ENCODE peak calls at places on chromosomes 6 and 20, in five cellular contexts. X is H54, N is prostate gland, L is upper lobe of left lung, S is ovary. B is an unnamed sample.

GRCh38 chr6:43054206-43054943 is 724 bp upstream of the CUL7 start:
- DNase-seq in X (no peak), N (no peak), L (no peak), S (peak), B (peak)

GRCh38 chr6:127938701-127939100 is 37.8 kb upstream of the THEMIS start:
- DNase-seq in X (no peak), N (no peak), L (no peak), S (no peak), B (no peak)

GRCh38 chr6:138654715-138655634 is 118.6 kb upstream of the CCDC28A start:
- DNase-seq in X (no peak), N (no peak), L (no peak), S (no peak), B (no peak)

GRCh38 chr6:56655996-56656395 is 13.3 kb upstream of the DST start:
- DNase-seq in X (no peak), N (no peak), L (no peak), S (no peak), B (no peak)

GRCh38 chr6:33967966-33968724 is 164.3 kb upstream of the MLN start:
- DNase-seq in X (no peak), N (no peak), L (no peak), S (no peak), B (no peak)

GRCh38 chr6:26493258-26493657 is 6.8 kb upstream of the BTN1A1 start:
- DNase-seq in X (no peak), N (no peak), L (no peak), S (no peak), B (no peak)

GRCh38 chr6:92124126-92124525 is 1295.2 kb downstream of the EPHA7 start:
- DNase-seq in X (no peak), N (no peak), L (no peak), S (no peak), B (no peak)

GRCh38 chr6:73156793-73157767 is 68.2 kb downstream of the KHDC1L start:
- DNase-seq in X (no peak), N (no peak), L (no peak), S (no peak), B (no peak)

GRCh38 chr6:39189131-39189530 is 40.1 kb downstream of the KCNK5 start:
- DNase-seq in X (no peak), N (no peak), L (no peak), S (no peak), B (no peak)

GRCh38 chr6:133854633-133855598 is 34.0 kb upstream of the TCF21 start:
- DNase-seq in X (no peak), N (no peak), L (no peak), S (no peak), B (no peak)

GRCh38 chr20:1019344-1019743 is 17.2 kb upstream of the RSPO4 start:
- DNase-seq in X (no peak), N (no peak), L (no peak), S (no peak), B (no peak)

GRCh38 chr6:6749791-6750434 is 161.4 kb downstream of the LY86 start:
- DNase-seq in X (peak), N (peak), L (peak), S (peak), B (peak)

GRCh38 chr6:2763876-2764540 is 1.2 kb upstream of the WRNIP1 start:
- DNase-seq in X (no peak), N (no peak), L (no peak), S (peak), B (no peak)

GRCh38 chr20:14219801-14220461 is 117.5 kb downstream of the FLRT3 start:
- DNase-seq in X (no peak), N (no peak), L (no peak), S (no peak), B (no peak)

GRCh38 chr6:159268511-159268910 is 99.3 kb downstream of the FNDC1 start:
- DNase-seq in X (no peak), N (no peak), L (no peak), S (no peak), B (no peak)

GRCh38 chr6:105560611-105561066 is 157.8 kb upstream of the PREP start:
- DNase-seq in X (no peak), N (no peak), L (no peak), S (no peak), B (no peak)

GRCh38 chr6:7818480-7819165 is 92.0 kb downstream of the TXNDC5 start:
- DNase-seq in X (no peak), N (no peak), L (no peak), S (peak), B (peak)

GRCh38 chr6:121382467-121383121 is 48.3 kb upstream of the TBC1D32 start:
- DNase-seq in X (no peak), N (no peak), L (no peak), S (no peak), B (no peak)

GRCh38 chr20:49786671-49787370 is 25.8 kb upstream of the SLC9A8 start:
- DNase-seq in X (no peak), N (no peak), L (no peak), S (no peak), B (no peak)

GRCh38 chr6:3911130-3911529 is 62.0 kb downstream of the FAM50B start:
- DNase-seq in X (no peak), N (no peak), L (no peak), S (no peak), B (peak)

GRCh38 chr20:14745830-14746229 is 408.4 kb upstream of the FLRT3 start:
- DNase-seq in X (no peak), N (no peak), L (no peak), S (no peak), B (no peak)

GRCh38 chr6:166678426-166678825 is 51.4 kb upstream of the RPS6KA2 start:
- DNase-seq in X (no peak), N (no peak), L (no peak), S (no peak), B (no peak)

GRCh38 chr6:167210375-167211295 is 52.9 kb upstream of the GPR31 start:
- DNase-seq in X (no peak), N (peak), L (no peak), S (no peak), B (peak)

DNA sequence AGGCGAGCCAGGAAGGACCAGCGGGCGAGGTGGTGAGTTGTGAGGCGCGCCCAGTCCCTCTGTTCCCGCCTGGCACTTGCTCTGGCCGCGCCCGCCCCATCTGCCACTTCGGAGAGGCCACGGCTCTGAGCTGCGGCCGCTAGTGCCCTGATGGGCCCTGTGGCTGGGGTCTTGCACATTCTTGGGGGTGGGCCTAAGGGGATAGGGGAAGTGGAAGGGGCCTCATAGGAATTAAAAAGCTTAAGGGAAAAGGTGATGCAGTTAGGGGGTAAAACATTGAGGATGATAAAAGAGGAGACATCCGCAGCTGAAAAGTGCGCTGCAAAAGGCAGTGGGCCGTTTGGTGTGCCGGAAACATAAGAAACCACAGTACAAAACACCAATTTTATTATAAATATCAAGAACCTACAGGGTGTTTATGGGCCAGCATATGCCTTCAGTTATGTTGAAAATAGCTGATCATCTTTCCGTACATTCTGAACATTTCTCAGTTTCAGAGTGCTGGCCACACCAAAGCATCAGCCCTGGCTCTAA is 1.1 kb upstream of the PSMB8 start:
- DNase-seq in X (no peak), N (no peak), L (no peak), S (no peak), B (no peak)
- TF ChIP-seq POLR2A in X (no peak), N (peak), L (peak), S (no peak), B (no peak)

DNA sequence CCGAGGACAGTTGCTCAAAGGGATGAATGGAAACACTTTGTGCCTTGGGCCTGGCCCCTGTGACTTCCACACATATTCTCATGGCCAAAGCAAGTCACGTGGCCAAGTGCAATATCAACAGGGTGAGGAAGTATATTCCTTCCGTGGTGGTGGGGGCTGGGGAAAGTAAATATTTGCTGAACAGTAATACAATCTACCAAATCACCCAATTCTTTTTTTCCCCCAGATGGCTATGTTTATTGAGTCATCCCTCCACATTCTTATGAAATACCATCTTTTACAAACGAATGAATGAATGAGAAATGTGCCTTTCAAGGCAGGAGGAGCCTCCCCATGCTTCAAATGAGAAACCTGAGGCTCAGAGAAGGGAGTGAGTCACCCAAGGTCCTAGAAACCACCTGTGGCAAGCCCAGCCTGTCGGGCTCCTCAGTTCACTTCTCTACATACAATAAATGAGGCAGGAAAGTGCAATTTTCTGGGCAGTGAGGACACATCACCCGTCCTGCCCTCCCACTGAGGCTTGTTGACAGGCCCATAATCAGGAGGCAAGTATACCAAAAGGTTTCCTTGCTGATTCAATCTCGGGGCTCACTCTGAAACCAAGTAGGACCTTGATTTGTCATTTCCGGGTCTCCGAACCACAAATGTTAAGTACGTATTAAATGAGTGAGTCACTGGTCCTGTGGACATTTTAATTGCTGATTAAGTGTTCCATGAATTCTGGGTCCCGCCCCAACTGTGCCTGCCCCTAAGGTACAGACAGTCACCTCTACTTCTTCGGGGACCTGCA is 25.3 kb upstream of the TOP1 start:
- DNase-seq in X (peak), N (peak), L (peak), S (no peak), B (peak)
- TF ChIP-seq POLR2A in X (no peak), N (no peak), L (peak), S (no peak), B (no peak)

DNA sequence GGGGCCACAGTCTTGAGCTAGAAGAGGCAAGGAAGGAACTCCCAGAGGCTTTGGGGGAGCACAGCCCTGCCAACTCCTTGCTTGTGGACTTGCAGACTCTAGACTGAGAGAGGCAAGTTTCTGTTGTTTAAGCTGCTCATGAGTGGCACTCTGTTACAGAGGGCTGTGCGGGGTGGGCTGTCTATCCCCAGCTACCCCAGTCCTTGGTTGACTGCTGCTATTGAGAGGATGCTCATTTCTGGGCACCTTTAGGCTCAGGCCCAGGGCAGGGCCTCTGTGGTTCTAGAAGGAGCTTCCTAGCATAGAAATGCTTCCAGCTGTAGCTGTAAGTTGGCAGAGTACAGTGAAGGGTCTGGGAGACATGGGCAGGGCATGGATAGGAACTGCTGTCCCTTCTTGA is 151.3 kb upstream of the GGTLC1 start:
- DNase-seq in X (no peak), N (no peak), L (no peak), S (no peak), B (no peak)
- TF ChIP-seq POLR2A in X (no peak), N (no peak), L (no peak), S (no peak), B (no peak)

GRCh38 chr20:32798046-32798985 is 21.4 kb upstream of the MAPRE1 start:
- DNase-seq in X (no peak), N (no peak), L (no peak), S (no peak), B (no peak)
- TF ChIP-seq POLR2A in X (no peak), N (no peak), L (no peak), S (no peak), B (no peak)

GRCh38 chr6:29079203-29079602 is 7.9 kb downstream of the OR2B3 start:
- DNase-seq in X (no peak), N (no peak), L (no peak), S (no peak), B (no peak)

GRCh38 chr6:29087213-29087612 is at the start of gene OR2B3:
- DNase-seq in X (no peak), N (no peak), L (no peak), S (no peak), B (no peak)

GRCh38 chr6:29081312-29081711 is 5.8 kb downstream of the OR2B3 start:
- DNase-seq in X (no peak), N (no peak), L (no peak), S (no peak), B (no peak)

GRCh38 chr6:29082457-29082856 is 4.7 kb downstream of the OR2B3 start:
- DNase-seq in X (no peak), N (no peak), L (no peak), S (no peak), B (no peak)
- TF ChIP-seq POLR2A in X (no peak), N (no peak), L (no peak), S (no peak), B (no peak)

GRCh38 chr6:35686441-35686840 is 2.3 kb downstream of the FKBP5 start:
- DNase-seq in X (no peak), N (no peak), L (no peak), S (no peak), B (no peak)
- TF ChIP-seq POLR2A in X (no peak), N (no peak), L (peak), S (no peak), B (no peak)

GRCh38 chr6:30494275-30494990 is 5.1 kb downstream of the HLA-E start:
- DNase-seq in X (no peak), N (no peak), L (no peak), S (no peak), B (no peak)
- TF ChIP-seq POLR2A in X (no peak), N (no peak), L (peak), S (no peak), B (no peak)

GRCh38 chr20:57383447-57384347 is 7.5 kb upstream of the RBM38 start:
- DNase-seq in X (no peak), N (no peak), L (no peak), S (no peak), B (no peak)
- TF ChIP-seq POLR2A in X (no peak), N (no peak), L (no peak), S (no peak), B (no peak)

GRCh38 chr6:132817554-132818403 is 3.4 kb downstream of the RPS12 start:
- DNase-seq in X (no peak), N (no peak), L (no peak), S (no peak), B (no peak)

GRCh38 chr6:132818404-132819359 is 4.3 kb downstream of the RPS12 start:
- DNase-seq in X (no peak), N (no peak), L (no peak), S (no peak), B (no peak)

GRCh38 chr6:132816665-132817064 is 2.3 kb downstream of the RPS12 start:
- DNase-seq in X (no peak), N (no peak), L (no peak), S (no peak), B (no peak)

GRCh38 chr6:132819405-132820145 is 5.2 kb downstream of the RPS12 start:
- DNase-seq in X (no peak), N (no peak), L (no peak), S (no peak), B (no peak)

GRCh38 chr6:132820629-132821381 is 6.4 kb downstream of the RPS12 start:
- DNase-seq in X (no peak), N (no peak), L (no peak), S (no peak), B (no peak)
- TF ChIP-seq POLR2A in X (no peak), N (no peak), L (peak), S (no peak), B (no peak)

B was measured in uterus.